ENCODE peak calls at places on chromosomes 4 and X, in ten cellular contexts. D is IMR-90; K is ACHN; Z is stimulated activated CD8-positive, alpha-beta memory T cell treated with anti-CD3 and anti-CD28 coated beads, Interleukin-12 subunit alpha, Interleukin-12 subunit beta, amount 100 ng/mL, for 4 hours; L is cerebellar nuclear complex; O is central memory CD4-positive, alpha-beta T cell; M is mesenchymal stem cell; F is adrenal gland; R is ureter; N is fibroblast of mammary gland. X is an unnamed sample.

GRCh38 chr4:63348735-63349673 is 1060.2 kb downstream of the TECRL start:
- DNase-seq in L (no peak), O (no peak), F (no peak), Z (no peak), D (no peak), N (no peak), M (no peak), K (no peak), R (no peak), X (no peak)

GRCh38 chr4:57020467-57021101 is 41.9 kb downstream of the POLR2B start:
- DNase-seq in M (peak), D (peak), L (no peak), F (no peak), K (peak), Z (no peak), N (peak), R (no peak), O (no peak), X (no peak)

GRCh38 chr4:93657527-93657926 is 171.0 kb upstream of the ATOH1 start:
- DNase-seq in R (no peak), L (no peak), D (no peak), N (no peak), O (no peak), Z (no peak), K (no peak), F (no peak), M (no peak), X (no peak)

GRCh38 chr4:129350800-129351199 is 254.8 kb downstream of the C4orf33 start:
- DNase-seq in O (no peak), F (no peak), L (no peak), R (peak), M (no peak), D (no peak), Z (no peak), K (no peak), N (peak), X (no peak)

GRCh38 chr4:109942292-109942926 is 29.7 kb downstream of the EGF start:
- DNase-seq in Z (no peak), N (peak), L (no peak), O (no peak), K (no peak), M (no peak), F (no peak), R (no peak), D (no peak), X (no peak)

GRCh38 chr4:10128761-10129160 is 12.2 kb upstream of the WDR1 start:
- DNase-seq in D (no peak), K (no peak), Z (no peak), L (no peak), M (no peak), F (no peak), O (no peak), N (no peak), R (no peak), X (no peak)

GRCh38 chrX:41737065-41737464 is 13.1 kb downstream of the GPR82 start:
- DNase-seq in M (no peak), F (no peak), K (no peak), L (no peak), D (no peak), N (no peak), Z (peak), R (no peak), O (peak), X (no peak)

GRCh38 chr4:15197005-15197404 is 194.7 kb downstream of the CPEB2 start:
- DNase-seq in M (peak), L (no peak), N (peak), R (no peak), D (peak), F (no peak), K (no peak), O (no peak), Z (no peak), X (no peak)

GRCh38 chr4:8192748-8193738 is 6.0 kb upstream of the SH3TC1 start:
- DNase-seq in D (peak), M (peak), R (peak), K (peak), F (peak), N (peak), L (no peak), Z (no peak), O (no peak), X (peak)

GRCh38 chrX:108167211-108167872 is 75.8 kb downstream of the ATG4A start:
- DNase-seq in F (no peak), D (peak), K (peak), L (no peak), O (no peak), R (no peak), M (peak), Z (no peak), N (peak), X (no peak)

GRCh38 chr4:189177130-189177529 is 763.5 kb upstream of the FRG1 start:
- DNase-seq in M (no peak), O (no peak), D (peak), N (peak), L (no peak), R (no peak), Z (no peak), K (no peak), F (no peak), X (no peak)

GRCh38 chr4:90318208-90318607 is 191.0 kb downstream of the CCSER1 start:
- DNase-seq in N (peak), F (no peak), M (peak), R (no peak), O (no peak), L (no peak), D (peak), K (no peak), Z (no peak), X (no peak)

GRCh38 chr4:94126669-94127068 is 81.0 kb upstream of the SMARCAD1 start:
- DNase-seq in K (peak), M (no peak), R (no peak), N (no peak), O (no peak), D (no peak), L (no peak), F (no peak), Z (no peak), X (no peak)

GRCh38 chr4:31557444-31557843 is 837.3 kb downstream of the PCDH7 start:
- DNase-seq in K (no peak), F (no peak), R (no peak), N (peak), D (no peak), O (no peak), L (no peak), Z (no peak), M (no peak), X (no peak)

GRCh38 chrX:149365552-149365951 is 139.6 kb downstream of the IDS start:
- DNase-seq in N (no peak), R (no peak), K (no peak), O (no peak), M (no peak), F (no peak), L (no peak), Z (no peak), D (no peak), X (no peak)